ENCODE peak calls at places on chromosomes 12 and 14, in six cellular contexts. V is activated naive CD4-positive, alpha-beta T cell treated with anti-CD3 and anti-CD28 coated beads, Interleukin-2, amount 10 ng/mL, durations not matched to agents 7 days and 5 days; O is naive B cell; X is progenitor cell of endocrine pancreas; E is non-pigmented ciliary epithelial cell; F is posterior cingulate gyrus. H is an unnamed sample.

GRCh38 chr12:75585309-75585708 is 73.9 kb upstream of the KRR1 start:
- DNase-seq in X (no peak), E (peak; percentile 73), V (no peak), O (no peak), F (no peak), H (no peak)

GRCh38 chr14:68688872-68689371 is 103.9 kb downstream of the ZFP36L1 start:
- DNase-seq in F (no peak), V (peak; percentile 22), X (no peak), E (no peak), O (peak; percentile 31), H (no peak)

GRCh38 chr14:95519699-95520098 is 3.2 kb upstream of the SYNE3 start:
- DNase-seq in X (no peak), V (peak; percentile 83), O (no peak), F (peak; percentile 65), E (no peak), H (no peak)

GRCh38 chr12:123253606-123254459 is 17.8 kb downstream of the CDK2AP1 start:
- DNase-seq in O (no peak), F (peak; percentile 77), E (no peak), X (no peak), V (peak; percentile 13), H (no peak)

GRCh38 chr14:63922696-63923421 is 70.1 kb downstream of the SYNE2 start:
- DNase-seq in V (no peak), O (no peak), X (no peak), E (peak; percentile 19), F (no peak), H (no peak)

GRCh38 chr12:52300796-52301691 is 9.7 kb upstream of the KRT81 start:
- DNase-seq in V (peak; percentile 11), F (no peak), X (no peak), E (no peak), O (no peak), H (no peak)

GRCh38 chr12:105986779-105987686 is 151.7 kb downstream of the NUAK1 start:
- DNase-seq in X (no peak), O (no peak), F (no peak), V (no peak), E (peak; percentile 92), H (no peak)

GRCh38 chr14:72387727-72388126 is 455.5 kb downstream of the RGS6 start:
- DNase-seq in F (no peak), V (no peak), X (no peak), O (no peak), E (no peak), H (no peak)

GRCh38 chr14:54784657-54785056 is 118.0 kb downstream of the GCH1 start:
- DNase-seq in F (peak; percentile 53), X (no peak), O (no peak), E (no peak), V (no peak), H (no peak)

GRCh38 chr14:42569227-42569626 is 962.6 kb downstream of the LRFN5 start:
- DNase-seq in X (no peak), F (no peak), V (no peak), E (no peak), O (no peak), H (no peak)

GRCh38 chr12:109553929-109554500 is 19.3 kb downstream of the MMAB start:
- DNase-seq in F (no peak), O (no peak), V (no peak), E (no peak), X (no peak), H (no peak)

GRCh38 chr12:101490286-101490920 is 15.3 kb downstream of the SPIC start:
- DNase-seq in X (no peak), E (no peak), O (peak; percentile 8), V (peak; percentile 28), F (no peak), H (no peak)

GRCh38 chr12:75345531-75345930 is 11.1 kb downstream of the GLIPR1L1 start:
- DNase-seq in F (no peak), E (no peak), V (no peak), O (no peak), X (no peak), H (no peak)

GRCh38 chr14:94101748-94102147 is 8.8 kb upstream of the IFI27 start:
- DNase-seq in E (no peak), X (no peak), V (no peak), O (no peak), F (no peak), H (no peak)

GRCh38 chr14:105087963-105088811 is 23.0 kb upstream of the GPR132 start:
- DNase-seq in X (no peak), F (no peak), O (no peak), V (no peak), E (no peak), H (no peak)

GRCh38 chr12:98750511-98750910 is 105.4 kb downstream of the APAF1 start:
- DNase-seq in F (peak; percentile 78), X (no peak), O (no peak), E (no peak), V (no peak), H (peak; percentile 38)

GRCh38 chr14:61511558-61511924 is 183.8 kb upstream of the HIF1A start:
- DNase-seq in F (no peak), E (no peak), X (no peak), O (no peak), V (peak; percentile 37), H (no peak)

GRCh38 chr12:109744991-109745942 is 31.6 kb downstream of the FAM222A start:
- DNase-seq in F (no peak), V (peak; percentile 7), E (no peak), X (no peak), O (no peak), H (no peak)

GRCh38 chr12:120761581-120761980 is 36.0 kb downstream of the ACADS start:
- DNase-seq in V (no peak), F (no peak), O (no peak), E (peak; percentile 92), X (no peak), H (no peak)

H was measured in hypothalamus.